ENCODE peak calls at places on chromosomes 4 and X, in six cellular contexts. One of them, this sample, is unnamed.

GRCh38 chr4:26175016-26175786 is 145.6 kb upstream of the RBPJ start:
- DNase-seq in IMR-90: no peak
- DNase-seq in nephron progenitor cell: no peak
- DNase-seq in fibroblast of mammary gland: no peak
- DNase-seq in transverse colon: no peak
- DNase-seq in stomach: no peak
- DNase-seq in this sample: no peak

GRCh38 chr4:118765399-118765798 is 70.5 kb downstream of the SEC24D start:
- DNase-seq in stomach: no peak
- DNase-seq in transverse colon: no peak
- DNase-seq in IMR-90: peak
- DNase-seq in fibroblast of mammary gland: peak
- DNase-seq in nephron progenitor cell: no peak
- DNase-seq in this sample: no peak

GRCh38 chrX:65926095-65927019 is 113.5 kb downstream of the VSIG4 start:
- DNase-seq in IMR-90: no peak
- DNase-seq in transverse colon: peak
- DNase-seq in stomach: no peak
- DNase-seq in fibroblast of mammary gland: no peak
- DNase-seq in nephron progenitor cell: no peak
- DNase-seq in this sample: no peak

GRCh38 chr4:168433576-168433975 is 46.7 kb downstream of the DDX60L start:
- DNase-seq in IMR-90: peak
- DNase-seq in nephron progenitor cell: no peak
- DNase-seq in transverse colon: no peak
- DNase-seq in fibroblast of mammary gland: peak
- DNase-seq in stomach: no peak
- DNase-seq in this sample: no peak

GRCh38 chrX:46256875-46257274 is 288.3 kb downstream of the ZNF674 start:
- DNase-seq in nephron progenitor cell: no peak
- DNase-seq in fibroblast of mammary gland: no peak
- DNase-seq in transverse colon: no peak
- DNase-seq in stomach: no peak
- DNase-seq in IMR-90: no peak
- DNase-seq in this sample: no peak

GRCh38 chr4:54882616-54883015 is 224.9 kb downstream of the KIT start:
- DNase-seq in stomach: no peak
- DNase-seq in transverse colon: no peak
- DNase-seq in IMR-90: peak
- DNase-seq in nephron progenitor cell: no peak
- DNase-seq in fibroblast of mammary gland: no peak
- DNase-seq in this sample: no peak

GRCh38 chrX:41180194-41180902 is 95.1 kb downstream of the USP9X start:
- DNase-seq in nephron progenitor cell: peak
- DNase-seq in IMR-90: peak
- DNase-seq in transverse colon: peak
- DNase-seq in fibroblast of mammary gland: peak
- DNase-seq in stomach: peak
- DNase-seq in this sample: no peak

GRCh38 chr4:143482753-143483362 is 30.6 kb upstream of the SMARCA5 start:
- DNase-seq in stomach: no peak
- DNase-seq in transverse colon: no peak
- DNase-seq in nephron progenitor cell: peak
- DNase-seq in fibroblast of mammary gland: peak
- DNase-seq in IMR-90: peak
- DNase-seq in this sample: no peak

GRCh38 chrX:105882581-105883275 is 60.4 kb downstream of the NRK start:
- DNase-seq in nephron progenitor cell: no peak
- DNase-seq in IMR-90: peak
- DNase-seq in transverse colon: no peak
- DNase-seq in stomach: no peak
- DNase-seq in fibroblast of mammary gland: peak
- DNase-seq in this sample: no peak

GRCh38 chr4:182808673-182809416 is 108.3 kb downstream of the DCTD start:
- DNase-seq in fibroblast of mammary gland: no peak
- DNase-seq in nephron progenitor cell: no peak
- DNase-seq in IMR-90: peak
- DNase-seq in stomach: no peak
- DNase-seq in transverse colon: no peak
- DNase-seq in this sample: no peak

GRCh38 chrX:132956421-132957210 is 1.8 kb downstream of the HS6ST2 start:
- DNase-seq in IMR-90: no peak
- DNase-seq in fibroblast of mammary gland: no peak
- DNase-seq in transverse colon: no peak
- DNase-seq in stomach: no peak
- DNase-seq in nephron progenitor cell: peak
- DNase-seq in this sample: no peak

GRCh38 chr4:95084584-95084983 is 326.8 kb downstream of the BMPR1B start:
- DNase-seq in fibroblast of mammary gland: no peak
- DNase-seq in stomach: no peak
- DNase-seq in IMR-90: no peak
- DNase-seq in transverse colon: no peak
- DNase-seq in nephron progenitor cell: no peak
- DNase-seq in this sample: no peak

GRCh38 chr4:8850830-8851188 is 20.8 kb downstream of the HMX1 start:
- DNase-seq in transverse colon: no peak
- DNase-seq in fibroblast of mammary gland: no peak
- DNase-seq in stomach: no peak
- DNase-seq in IMR-90: no peak
- DNase-seq in nephron progenitor cell: no peak
- DNase-seq in this sample: no peak

GRCh38 chrX:9340619-9341304 is 124.1 kb upstream of the TBL1X start:
- DNase-seq in stomach: peak
- DNase-seq in fibroblast of mammary gland: peak
- DNase-seq in nephron progenitor cell: peak
- DNase-seq in IMR-90: peak
- DNase-seq in transverse colon: peak
- DNase-seq in this sample: peak

GRCh38 chr4:18571252-18571885 is 549.8 kb upstream of the LCORL start:
- DNase-seq in nephron progenitor cell: no peak
- DNase-seq in transverse colon: no peak
- DNase-seq in IMR-90: no peak
- DNase-seq in fibroblast of mammary gland: no peak
- DNase-seq in stomach: no peak
- DNase-seq in this sample: no peak

GRCh38 chr4:18566970-18567799 is 545.6 kb upstream of the LCORL start:
- DNase-seq in stomach: peak
- DNase-seq in nephron progenitor cell: no peak
- DNase-seq in IMR-90: no peak
- DNase-seq in transverse colon: no peak
- DNase-seq in fibroblast of mammary gland: no peak
- DNase-seq in this sample: no peak

GRCh38 chr4:18570370-18570769 is 548.8 kb upstream of the LCORL start:
- DNase-seq in fibroblast of mammary gland: no peak
- DNase-seq in nephron progenitor cell: no peak
- DNase-seq in transverse colon: no peak
- DNase-seq in IMR-90: no peak
- DNase-seq in stomach: no peak
- DNase-seq in this sample: no peak

GRCh38 chr4:18568600-18568999 is 547.0 kb upstream of the LCORL start:
- DNase-seq in fibroblast of mammary gland: peak
- DNase-seq in IMR-90: no peak
- DNase-seq in nephron progenitor cell: no peak
- DNase-seq in transverse colon: no peak
- DNase-seq in stomach: no peak
- DNase-seq in this sample: no peak
- TF ChIP-seq CTCF in fibroblast of mammary gland: no peak
- TF ChIP-seq CTCF in IMR-90: peak
- TF ChIP-seq CTCF in nephron progenitor cell: no peak
- TF ChIP-seq CTCF in transverse colon: no peak
- TF ChIP-seq CTCF in stomach: no peak
- TF ChIP-seq CTCF in this sample: no peak

GRCh38 chr4:150256841-150257273 is 178.6 kb downstream of the DCLK2 start:
- DNase-seq in transverse colon: peak
- DNase-seq in stomach: no peak
- DNase-seq in fibroblast of mammary gland: no peak
- DNase-seq in nephron progenitor cell: no peak
- DNase-seq in IMR-90: no peak
- DNase-seq in this sample: no peak
- TF ChIP-seq CTCF in transverse colon: no peak
- TF ChIP-seq CTCF in stomach: no peak
- TF ChIP-seq CTCF in fibroblast of mammary gland: no peak
- TF ChIP-seq CTCF in nephron progenitor cell: no peak
- TF ChIP-seq CTCF in IMR-90: no peak
- TF ChIP-seq CTCF in this sample: no peak

GRCh38 chrX:134013528-134013927 is 28.1 kb upstream of the GPC3 start:
- DNase-seq in nephron progenitor cell: no peak
- DNase-seq in IMR-90: no peak
- DNase-seq in transverse colon: no peak
- DNase-seq in stomach: no peak
- DNase-seq in fibroblast of mammary gland: no peak
- DNase-seq in this sample: no peak
- TF ChIP-seq CTCF in nephron progenitor cell: no peak
- TF ChIP-seq CTCF in IMR-90: no peak
- TF ChIP-seq CTCF in transverse colon: no peak
- TF ChIP-seq CTCF in stomach: no peak
- TF ChIP-seq CTCF in fibroblast of mammary gland: no peak
- TF ChIP-seq CTCF in this sample: no peak

DNA sequence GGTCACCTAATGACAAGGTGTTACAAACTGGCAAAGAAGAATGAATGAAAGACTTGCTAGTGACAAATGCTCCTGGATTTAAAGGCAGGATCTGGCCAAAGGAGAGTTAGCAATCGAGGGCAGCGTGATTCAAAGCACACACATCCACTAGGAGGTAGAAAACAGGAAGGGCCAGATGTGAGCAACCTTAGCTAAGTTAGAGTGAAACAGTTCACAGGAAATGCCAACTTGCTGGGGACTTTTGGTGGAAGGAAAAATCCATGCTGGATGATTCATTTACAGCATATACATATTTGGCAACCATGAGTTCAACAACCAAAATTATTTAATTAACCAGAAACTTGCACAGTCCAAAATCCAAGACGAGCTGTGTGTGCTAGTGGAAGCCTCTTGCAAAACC is 276.9 kb downstream of the PTTG2 start:
- DNase-seq in fibroblast of mammary gland: peak
- DNase-seq in nephron progenitor cell: no peak
- DNase-seq in transverse colon: no peak
- DNase-seq in stomach: no peak
- DNase-seq in IMR-90: peak
- DNase-seq in this sample: no peak
- TF ChIP-seq CTCF in fibroblast of mammary gland: no peak
- TF ChIP-seq CTCF in nephron progenitor cell: no peak
- TF ChIP-seq CTCF in transverse colon: no peak
- TF ChIP-seq CTCF in stomach: no peak
- TF ChIP-seq CTCF in IMR-90: no peak
- TF ChIP-seq CTCF in this sample: no peak

GRCh38 chrX:13015536-13016236 is 28.7 kb downstream of the FAM9C start:
- DNase-seq in IMR-90: no peak
- DNase-seq in transverse colon: no peak
- DNase-seq in fibroblast of mammary gland: no peak
- DNase-seq in nephron progenitor cell: no peak
- DNase-seq in stomach: no peak
- DNase-seq in this sample: peak
- TF ChIP-seq CTCF in IMR-90: no peak
- TF ChIP-seq CTCF in transverse colon: no peak
- TF ChIP-seq CTCF in fibroblast of mammary gland: no peak
- TF ChIP-seq CTCF in nephron progenitor cell: no peak
- TF ChIP-seq CTCF in stomach: no peak
- TF ChIP-seq CTCF in this sample: no peak

DNA sequence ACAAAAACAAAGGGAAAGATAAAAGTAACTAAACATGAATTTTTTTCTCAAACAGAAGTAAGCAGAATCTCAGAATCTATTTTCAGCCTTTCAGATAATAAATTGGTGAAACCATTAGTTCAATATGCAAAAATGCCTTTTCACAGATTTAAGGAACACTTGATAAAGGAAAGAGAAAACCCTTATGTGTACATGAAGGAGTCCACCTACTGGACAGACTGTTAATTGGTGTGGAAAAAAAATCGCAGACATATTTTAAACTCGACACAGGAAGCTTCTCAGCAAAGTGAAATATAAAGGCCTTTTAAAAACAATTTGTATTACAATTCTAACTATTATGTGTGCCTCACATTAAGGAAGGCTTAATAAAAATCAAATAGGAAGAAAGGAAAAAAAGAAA is 22.3 kb downstream of the COX7B2 start:
- DNase-seq in transverse colon: no peak
- DNase-seq in stomach: no peak
- DNase-seq in fibroblast of mammary gland: peak
- DNase-seq in IMR-90: peak
- DNase-seq in nephron progenitor cell: no peak
- DNase-seq in this sample: no peak
- TF ChIP-seq CTCF in transverse colon: no peak
- TF ChIP-seq CTCF in stomach: no peak
- TF ChIP-seq CTCF in fibroblast of mammary gland: peak
- TF ChIP-seq CTCF in IMR-90: peak
- TF ChIP-seq CTCF in nephron progenitor cell: peak
- TF ChIP-seq CTCF in this sample: peak

GRCh38 chr4:153466637-153467153 is 535 bp downstream of the TMEM131L start:
- DNase-seq in fibroblast of mammary gland: no peak
- DNase-seq in stomach: no peak
- DNase-seq in IMR-90: no peak
- DNase-seq in transverse colon: no peak
- DNase-seq in nephron progenitor cell: no peak
- DNase-seq in this sample: no peak

GRCh38 chr4:153465583-153465921 is 608 bp upstream of the TMEM131L start:
- DNase-seq in nephron progenitor cell: peak
- DNase-seq in transverse colon: peak
- DNase-seq in stomach: peak
- DNase-seq in IMR-90: peak
- DNase-seq in fibroblast of mammary gland: peak
- DNase-seq in this sample: no peak

GRCh38 chr4:153465145-153465544 is 1.0 kb upstream of the TMEM131L start:
- DNase-seq in transverse colon: no peak
- DNase-seq in IMR-90: no peak
- DNase-seq in stomach: no peak
- DNase-seq in fibroblast of mammary gland: no peak
- DNase-seq in nephron progenitor cell: no peak
- DNase-seq in this sample: no peak

GRCh38 chr4:153467154-153467896 is 1.2 kb downstream of the TMEM131L start:
- DNase-seq in IMR-90: no peak
- DNase-seq in transverse colon: peak
- DNase-seq in fibroblast of mammary gland: no peak
- DNase-seq in nephron progenitor cell: peak
- DNase-seq in stomach: peak
- DNase-seq in this sample: no peak

GRCh38 chr4:153465922-153466636 is at the start of gene TMEM131L:
- DNase-seq in stomach: peak
- DNase-seq in nephron progenitor cell: peak
- DNase-seq in transverse colon: peak
- DNase-seq in IMR-90: peak
- DNase-seq in fibroblast of mammary gland: peak
- DNase-seq in this sample: no peak
- TF ChIP-seq CTCF in stomach: no peak
- TF ChIP-seq CTCF in nephron progenitor cell: no peak
- TF ChIP-seq CTCF in transverse colon: peak
- TF ChIP-seq CTCF in IMR-90: no peak
- TF ChIP-seq CTCF in fibroblast of mammary gland: no peak
- TF ChIP-seq CTCF in this sample: no peak

GRCh38 chr4:73442275-73442674 is 6.3 kb downstream of the AFP start:
- DNase-seq in fibroblast of mammary gland: peak
- DNase-seq in nephron progenitor cell: no peak
- DNase-seq in stomach: no peak
- DNase-seq in IMR-90: no peak
- DNase-seq in transverse colon: no peak
- DNase-seq in this sample: no peak
- TF ChIP-seq CTCF in fibroblast of mammary gland: no peak
- TF ChIP-seq CTCF in nephron progenitor cell: no peak
- TF ChIP-seq CTCF in stomach: no peak
- TF ChIP-seq CTCF in IMR-90: no peak
- TF ChIP-seq CTCF in transverse colon: no peak
- TF ChIP-seq CTCF in this sample: no peak

This sample was measured in CD14-positive monocyte.